ENCODE peak calls at places on chromosome 12, in nine cellular contexts. X is foreskin keratinocyte; O is GM23248; S is CD8-positive, alpha-beta memory T cell; G is heart left ventricle; B is PC-3; I is Peyer's patch; J is tibial artery; L is stomach. M is an unnamed sample.

GRCh38 chr12:88291498-88292131 is 149.5 kb downstream of the TMTC3 start:
- DNase-seq in X (no peak), O (no peak), S (no peak), G (no peak), B (peak), I (no peak), J (no peak), L (no peak), M (no peak)

GRCh38 chr12:7460375-7461259 is 16.7 kb upstream of the CD163L1 start:
- DNase-seq in X (peak), O (peak), S (peak), G (no peak), B (peak), I (no peak), J (peak), L (peak), M (no peak)

GRCh38 chr12:20367731-20368652 is at the start of gene PDE3A:
- DNase-seq in X (peak), O (peak), S (no peak), G (peak), B (peak), I (no peak), J (peak), L (no peak), M (peak)

GRCh38 chr12:121033625-121034349 is 5.3 kb downstream of the OASL start:
- DNase-seq in X (peak), O (peak), S (peak), G (no peak), B (peak), I (no peak), J (no peak), L (peak), M (no peak)

GRCh38 chr12:59056931-59057330 is 136.6 kb upstream of the LRIG3 start:
- DNase-seq in X (no peak), O (peak), S (no peak), G (no peak), B (no peak), I (no peak), J (no peak), L (no peak), M (no peak)

GRCh38 chr12:13208533-13209278 is 12.2 kb downstream of the EMP1 start:
- DNase-seq in X (peak), O (peak), S (no peak), G (no peak), B (peak), I (no peak), J (no peak), L (no peak), M (no peak)

GRCh38 chr12:43550831-43551270 is 1.2 kb downstream of the ADAMTS20 start:
- DNase-seq in X (no peak), O (no peak), S (no peak), G (no peak), B (no peak), I (no peak), J (no peak), L (no peak), M (no peak)

GRCh38 chr12:128339669-128340068 is 72.7 kb downstream of the TMEM132C start:
- DNase-seq in X (no peak), O (no peak), S (no peak), G (no peak), B (no peak), I (no peak), J (no peak), L (no peak), M (no peak)

GRCh38 chr12:90490355-90490754 is 464.6 kb downstream of the CCER1 start:
- DNase-seq in X (no peak), O (no peak), S (no peak), G (no peak), B (no peak), I (no peak), J (no peak), L (no peak), M (no peak)

GRCh38 chr12:122880668-122881067 is 15.3 kb downstream of the VPS37B start:
- DNase-seq in X (no peak), O (peak), S (no peak), G (no peak), B (peak), I (no peak), J (no peak), L (no peak), M (peak)

GRCh38 chr12:51700887-51701286 is 109.9 kb downstream of the SCN8A start:
- DNase-seq in X (no peak), O (no peak), S (no peak), G (no peak), B (no peak), I (no peak), J (no peak), L (no peak), M (no peak)

GRCh38 chr12:13181375-13182070 is 15.0 kb upstream of the EMP1 start:
- DNase-seq in X (no peak), O (no peak), S (no peak), G (no peak), B (no peak), I (no peak), J (no peak), L (no peak), M (no peak)

GRCh38 chr12:576613-577110 is 86.6 kb downstream of the NINJ2 start:
- DNase-seq in X (no peak), O (no peak), S (no peak), G (no peak), B (no peak), I (no peak), J (no peak), L (no peak), M (no peak)

GRCh38 chr12:40063424-40063823 is 42.5 kb downstream of the SLC2A13 start:
- DNase-seq in X (no peak), O (peak), S (no peak), G (no peak), B (no peak), I (no peak), J (no peak), L (no peak), M (no peak)

GRCh38 chr12:11795910-11796459 is 146.5 kb downstream of the ETV6 start:
- DNase-seq in X (peak), O (peak), S (no peak), G (no peak), B (peak), I (no peak), J (no peak), L (no peak), M (no peak)

GRCh38 chr12:98399532-98399931 is 115.9 kb upstream of the TMPO start:
- DNase-seq in X (peak), O (peak), S (peak), G (peak), B (peak), I (peak), J (no peak), L (no peak), M (no peak)

GRCh38 chr12:40382217-40382616 is 157.4 kb downstream of the LRRK2 start:
- DNase-seq in X (no peak), O (no peak), S (no peak), G (no peak), B (no peak), I (no peak), J (no peak), L (no peak), M (no peak)

GRCh38 chr12:109910969-109911348 is 10.9 kb downstream of the TCHP start:
- DNase-seq in X (no peak), O (peak), S (no peak), G (no peak), B (peak), I (no peak), J (no peak), L (no peak), M (no peak)

GRCh38 chr12:18145924-18146323 is 55.9 kb upstream of the RERGL start:
- DNase-seq in X (no peak), O (peak), S (no peak), G (no peak), B (no peak), I (no peak), J (no peak), L (no peak), M (no peak)

GRCh38 chr12:18224745-18225144 is 36.6 kb upstream of the PIK3C2G start:
- DNase-seq in X (peak), O (peak), S (no peak), G (no peak), B (peak), I (no peak), J (no peak), L (no peak), M (no peak)

GRCh38 chr12:31353730-31354708 is 28.1 kb upstream of the SINHCAF start:
- DNase-seq in X (no peak), O (no peak), S (no peak), G (no peak), B (no peak), I (no peak), J (no peak), L (no peak), M (no peak)

GRCh38 chr12:111360325-111360930 is 8.5 kb downstream of the PHETA1 start:
- DNase-seq in X (no peak), O (no peak), S (no peak), G (no peak), B (no peak), I (no peak), J (no peak), L (no peak), M (no peak)

GRCh38 chr12:32025906-32026305 is 66.7 kb downstream of the RESF1 start:
- DNase-seq in X (no peak), O (no peak), S (peak), G (no peak), B (no peak), I (peak), J (no peak), L (no peak), M (no peak)

GRCh38 chr12:12645485-12645884 is 33.8 kb downstream of the CREBL2 start:
- DNase-seq in X (no peak), O (peak), S (peak), G (no peak), B (peak), I (peak), J (no peak), L (no peak), M (no peak)

GRCh38 chr12:5433081-5433839 is 1.4 kb downstream of the NTF3 start:
- DNase-seq in X (no peak), O (peak), S (no peak), G (no peak), B (no peak), I (no peak), J (peak), L (no peak), M (no peak)

GRCh38 chr12:31756977-31757420 is 28.2 kb upstream of the AMN1 start:
- DNase-seq in X (peak), O (peak), S (no peak), G (no peak), B (peak), I (no peak), J (no peak), L (peak), M (no peak)

GRCh38 chr12:104835317-104835716 is 122.8 kb downstream of the SLC41A2 start:
- DNase-seq in X (no peak), O (no peak), S (no peak), G (no peak), B (no peak), I (no peak), J (no peak), L (no peak), M (no peak)

DNA sequence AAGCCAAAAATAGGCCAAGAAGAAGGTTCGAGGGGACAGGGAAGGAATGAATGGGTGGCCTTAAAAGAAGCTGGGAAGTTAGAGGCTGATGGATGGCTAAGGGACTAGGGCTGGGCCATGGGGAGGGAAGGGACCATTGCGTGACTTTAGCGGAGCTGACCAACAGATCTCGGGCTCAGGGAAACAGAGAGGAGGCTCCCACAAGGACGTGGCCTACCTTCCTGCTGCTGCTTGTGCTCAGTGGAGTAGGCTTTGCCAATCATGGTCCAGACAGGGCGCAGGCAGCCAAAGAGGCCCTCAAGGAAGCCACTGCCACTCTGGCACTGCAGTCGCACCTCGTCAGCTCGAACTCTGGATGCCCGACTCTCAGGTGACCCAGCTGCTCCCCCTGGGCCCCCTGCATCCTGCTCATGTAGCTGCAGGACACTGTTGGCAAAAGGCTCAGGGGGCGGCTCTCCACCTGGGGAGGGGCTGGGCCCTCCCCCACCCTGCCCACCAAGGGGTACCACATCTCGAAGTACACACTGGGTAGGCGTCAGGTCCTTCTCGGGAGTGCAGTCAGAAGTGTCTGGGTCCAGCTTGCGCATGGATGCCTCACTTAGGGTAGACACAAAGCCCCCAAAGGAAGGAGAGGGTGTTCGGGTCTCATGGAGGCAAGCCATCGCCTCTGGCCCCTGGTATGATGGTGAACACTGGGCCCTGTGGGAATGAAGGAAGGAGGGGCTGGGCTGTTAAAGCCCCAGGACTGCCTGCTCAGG is 12.3 kb downstream of the MAP3K12 start:
- DNase-seq in X (no peak), O (no peak), S (no peak), G (no peak), B (no peak), I (no peak), J (no peak), L (no peak), M (no peak)
- H3K27ac ChIP-seq in X (no peak), O (no peak), S (no peak), G (no peak), B (no peak), I (no peak), J (no peak), L (no peak), M (no peak)

GRCh38 chr12:56150563-56150962 is 1.8 kb upstream of the MYL6B start:
- DNase-seq in X (no peak), O (peak), S (no peak), G (no peak), B (peak), I (no peak), J (no peak), L (no peak), M (no peak)
- H3K27ac ChIP-seq in X (no peak), O (no peak), S (no peak), G (no peak), B (no peak), I (no peak), J (no peak), L (no peak), M (no peak)

DNA sequence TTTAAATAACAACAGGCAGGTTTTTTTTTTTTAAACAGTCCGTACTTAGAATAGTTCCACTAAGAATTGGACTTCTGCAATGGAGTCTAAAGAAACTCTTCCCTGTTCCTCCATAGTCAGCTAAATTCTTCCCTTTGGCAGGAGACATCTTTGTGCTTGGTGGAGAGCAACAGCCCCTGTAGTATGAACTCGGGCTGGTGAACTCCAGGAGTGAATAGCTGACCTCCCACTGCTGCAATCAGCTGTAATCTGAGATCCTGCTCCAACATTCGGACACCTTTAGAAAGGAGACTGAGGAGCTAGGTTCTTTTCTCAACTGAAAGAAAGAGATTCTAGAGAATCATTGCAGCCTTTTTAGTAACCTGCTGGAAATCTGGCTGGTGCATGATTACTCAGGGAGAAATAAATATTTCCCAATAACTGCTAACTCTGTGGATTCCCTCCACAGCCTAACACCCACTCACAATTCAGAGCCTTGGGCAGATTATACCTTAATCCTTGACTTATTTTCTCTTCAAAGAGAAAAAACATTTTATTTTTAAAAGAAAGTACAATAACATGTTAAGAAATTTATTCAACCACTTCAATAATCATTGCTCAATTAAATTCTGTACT is 25.6 kb upstream of the DBX2 start:
- DNase-seq in X (no peak), O (no peak), S (no peak), G (no peak), B (no peak), I (no peak), J (no peak), L (no peak), M (no peak)
- H3K27ac ChIP-seq in X (no peak), O (no peak), S (no peak), G (no peak), B (no peak), I (no peak), J (no peak), L (no peak), M (no peak)

DNA sequence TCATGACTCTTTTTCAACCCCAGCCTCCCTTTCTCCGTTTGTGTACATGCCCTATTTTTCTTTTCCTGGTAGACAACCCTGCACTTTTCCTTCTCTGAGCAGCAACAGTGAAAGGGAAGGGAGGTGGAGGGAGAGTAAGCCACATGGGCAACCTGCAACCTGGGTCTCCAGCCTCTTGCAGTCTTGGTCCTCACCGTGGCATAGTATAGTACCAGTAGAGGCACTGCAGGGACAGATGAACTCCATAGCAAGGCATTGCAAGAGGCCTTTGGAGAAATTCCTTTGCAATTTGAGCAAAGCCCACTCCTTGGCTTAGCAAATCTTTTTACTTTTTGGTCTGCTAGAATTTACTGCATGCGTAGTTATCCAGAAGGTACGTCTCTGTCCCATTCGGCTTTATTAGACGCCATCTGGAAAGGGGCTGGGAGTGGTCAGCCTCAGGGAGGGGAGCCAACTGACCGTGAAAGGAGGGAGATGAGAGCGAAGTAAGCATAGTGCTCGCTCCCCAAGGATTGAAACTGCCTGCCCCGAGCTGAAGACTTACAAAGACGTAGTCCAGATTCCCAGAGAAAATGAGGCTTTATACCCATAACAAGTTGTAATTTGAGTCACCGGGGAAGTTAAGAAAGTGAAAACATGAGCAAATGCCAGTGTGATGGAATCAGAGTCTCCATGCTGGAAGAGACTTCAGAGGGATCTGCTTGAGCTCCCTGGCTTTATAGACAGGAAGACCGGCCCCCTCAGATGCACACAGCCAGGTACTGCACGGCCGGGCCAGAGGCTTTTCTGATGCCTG is 331.9 kb downstream of the CACNA1C start:
- DNase-seq in X (no peak), O (peak), S (no peak), G (no peak), B (no peak), I (no peak), J (no peak), L (no peak), M (no peak)
- H3K27ac ChIP-seq in X (no peak), O (peak), S (no peak), G (no peak), B (no peak), I (peak), J (peak), L (peak), M (peak)

DNA sequence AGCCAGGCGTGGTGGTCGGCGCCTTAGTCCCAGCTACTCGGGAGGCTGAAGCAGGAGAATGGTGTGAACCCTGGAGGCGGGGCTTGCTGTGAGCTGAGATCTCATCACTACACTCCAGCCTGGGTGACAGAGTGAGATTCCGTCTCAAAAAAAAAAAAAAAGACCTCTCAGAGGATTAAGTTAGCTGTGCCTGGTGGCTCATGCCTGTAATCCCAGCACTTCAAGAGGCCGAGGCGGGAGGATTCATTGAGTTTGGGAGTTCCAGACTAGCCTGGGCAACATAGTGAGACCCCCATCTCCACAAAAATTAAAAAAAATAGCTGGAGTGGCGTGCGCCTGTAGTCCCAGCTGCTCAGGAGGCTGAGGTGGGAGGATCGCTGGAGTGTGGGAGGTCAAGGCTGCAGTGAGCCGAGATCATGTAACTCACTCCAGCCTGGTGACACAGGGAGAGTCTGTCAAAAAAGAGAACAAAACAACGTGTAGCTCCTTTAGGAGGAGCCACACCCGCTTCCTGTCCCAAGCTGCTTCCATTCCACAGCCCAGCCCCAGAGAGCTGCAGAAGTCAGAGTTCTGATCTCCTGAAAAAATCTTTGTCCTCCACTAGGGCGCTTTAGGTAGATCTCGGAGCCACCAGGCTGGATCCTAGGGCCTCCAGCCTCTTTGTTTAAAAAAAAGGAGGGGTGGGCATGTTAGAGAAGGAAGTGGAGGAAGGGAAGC is 11.5 kb upstream of the ULK1 start:
- DNase-seq in X (no peak), O (no peak), S (no peak), G (no peak), B (peak), I (no peak), J (no peak), L (no peak), M (no peak)
- H3K27ac ChIP-seq in X (no peak), O (no peak), S (no peak), G (no peak), B (peak), I (no peak), J (no peak), L (no peak), M (no peak)

M was measured in caudate nucleus.